ENCODE peak calls at places on chromosomes 1 and 21, in five cellular contexts. U is small intestine, O is uterus, B is hippocampal formation, W is suprapubic skin. C is an unnamed sample.

GRCh38 chr21:46325073-46325912 is 1.3 kb downstream of the PCNT start:
- DNase-seq in U (peak; percentile 43), O (peak; percentile 48), B (peak; percentile 34), W (no peak), C (peak; percentile 61)

GRCh38 chr21:35350965-35351364 is 301.9 kb upstream of the RUNX1 start:
- DNase-seq in U (no peak), O (no peak), B (no peak), W (no peak), C (peak; percentile 30)

GRCh38 chr1:202571719-202572339 is 138.4 kb downstream of the SYT2 start:
- DNase-seq in U (peak; percentile 35), O (no peak), B (no peak), W (no peak), C (peak; percentile 67)

GRCh38 chr1:217620814-217621213 is 10.1 kb downstream of the GPATCH2 start:
- DNase-seq in U (no peak), O (no peak), B (no peak), W (no peak), C (no peak)

GRCh38 chr1:34597877-34598514 is 156.9 kb upstream of the GJB5 start:
- DNase-seq in U (peak; percentile 58), O (peak; percentile 21), B (peak; percentile 55), W (no peak), C (peak; percentile 60)

GRCh38 chr1:154326546-154327465 is 1.5 kb downstream of the ATP8B2 start:
- DNase-seq in U (no peak), O (peak; percentile 87), B (no peak), W (peak; percentile 94), C (peak; percentile 84)

GRCh38 chr21:33703750-33704606 is 61.7 kb downstream of the ITSN1 start:
- DNase-seq in U (no peak), O (no peak), B (no peak), W (no peak), C (no peak)

GRCh38 chr1:25573961-25574360 is 30.6 kb downstream of the LDLRAP1 start:
- DNase-seq in U (peak; percentile 55), O (no peak), B (no peak), W (no peak), C (no peak)

GRCh38 chr21:17554619-17555472 is 42.0 kb downstream of the CXADR start:
- DNase-seq in U (peak; percentile 16), O (no peak), B (peak; percentile 30), W (no peak), C (peak; percentile 15)

GRCh38 chr1:34113887-34114286 is 51.1 kb downstream of the CSMD2 start:
- DNase-seq in U (peak; percentile 12), O (no peak), B (no peak), W (no peak), C (peak; percentile 27)

GRCh38 chr1:174465855-174466254 is 18.1 kb downstream of the GPR52 start:
- DNase-seq in U (no peak), O (no peak), B (no peak), W (no peak), C (no peak)

C was measured in EH.